ENCODE peak calls at places on chromosomes 16 and 17, in four cellular contexts. W, Y, T and V are unnamed samples.

GRCh38 chr17:1203111-1203966 is 23.6 kb upstream of the ABR start:
- DNase-seq in Y (peak), W (peak), T (peak), V (no peak)

GRCh38 chr16:84228321-84228838 is 11.4 kb downstream of the KCNG4 start:
- DNase-seq in Y (peak), W (no peak), T (peak), V (peak)

GRCh38 chr16:55534773-55535172 is 25.9 kb downstream of the LPCAT2 start:
- DNase-seq in Y (no peak), W (no peak), T (no peak), V (no peak)

GRCh38 chr17:10119203-10120112 is 78.9 kb downstream of the GAS7 start:
- DNase-seq in W (no peak), T (peak), Y (no peak), V (no peak)

GRCh38 chr17:62895650-62896301 is 70.3 kb upstream of the TANC2 start:
- DNase-seq in T (no peak), W (no peak), Y (no peak), V (peak)

GRCh38 chr17:78409191-78409621 is 30.8 kb downstream of the PGS1 start:
- DNase-seq in Y (no peak), W (no peak), T (peak), V (no peak)

GRCh38 chr17:18261146-18261515 is 669 bp downstream of the MIEF2 start:
- DNase-seq in W (no peak), Y (no peak), T (peak), V (no peak)

GRCh38 chr17:19747829-19748806 is at the start of gene ALDH3A1:
- DNase-seq in T (no peak), W (no peak), Y (no peak), V (no peak)

GRCh38 chr16:4179763-4180260 is 62.1 kb downstream of the SRL start:
- DNase-seq in Y (no peak), T (no peak), W (no peak), V (no peak)

GRCh38 chr17:39606434-39607056 is 1.2 kb downstream of the NEUROD2 start:
- DNase-seq in Y (no peak), W (no peak), T (no peak), V (no peak)

GRCh38 chr17:66841328-66841727 is 6.4 kb downstream of the CACNG5 start:
- DNase-seq in Y (no peak), T (no peak), W (no peak), V (no peak)

GRCh38 chr17:9905902-9906301 is 831 bp upstream of the RCVRN start:
- DNase-seq in Y (no peak), T (no peak), W (no peak), V (no peak)

GRCh38 chr17:79581306-79581932 is 29.4 kb downstream of the RBFOX3 start:
- DNase-seq in W (no peak), Y (no peak), T (no peak), V (no peak)

GRCh38 chr17:2814499-2815341 is 18.5 kb downstream of the RAP1GAP2 start:
- DNase-seq in Y (no peak), T (peak), W (peak), V (no peak)

GRCh38 chr17:7809086-7809790 is 24.8 kb upstream of the KDM6B start:
- DNase-seq in W (no peak), Y (no peak), T (no peak), V (no peak)

GRCh38 chr17:42016411-42016831 is 818 bp downstream of the DNAJC7 start:
- DNase-seq in T (no peak), W (no peak), Y (no peak), V (no peak)

GRCh38 chr17:61219460-61219859 is 180.2 kb upstream of the TBX2 start:
- DNase-seq in Y (no peak), W (no peak), T (no peak), V (peak)

GRCh38 chr16:24035127-24035842 is 199.5 kb downstream of the PRKCB start:
- DNase-seq in W (peak), Y (no peak), T (no peak), V (no peak)

GRCh38 chr17:82241926-82242697 is 13.3 kb downstream of the SLC16A3 start:
- DNase-seq in Y (no peak), W (no peak), T (no peak), V (no peak)

GRCh38 chr17:19546289-19547065 is 12.8 kb downstream of the SLC47A1 start:
- DNase-seq in W (no peak), T (peak), Y (no peak), V (no peak)

GRCh38 chr17:15910791-15911190 is 34.1 kb upstream of the ADORA2B start:
- DNase-seq in T (no peak), W (no peak), Y (no peak), V (no peak)

GRCh38 chr16:53549970-53550406 is 47.0 kb upstream of the AKTIP start:
- DNase-seq in Y (peak), T (peak), W (peak), V (peak)

GRCh38 chr16:86775401-86775985 is 197.1 kb downstream of the FOXL1 start:
- DNase-seq in W (no peak), Y (no peak), T (no peak), V (no peak)

GRCh38 chr17:64779344-64780095 is 117.4 kb upstream of the SMURF2 start:
- DNase-seq in T (no peak), W (no peak), Y (no peak), V (no peak)

GRCh38 chr17:64781810-64782555 is 119.9 kb upstream of the SMURF2 start:
- DNase-seq in Y (no peak), W (no peak), T (no peak), V (no peak)

GRCh38 chr17:64781394-64781793 is 119.3 kb upstream of the SMURF2 start:
- DNase-seq in T (peak), W (peak), Y (no peak), V (no peak)

GRCh38 chr17:64781013-64781392 is 118.9 kb upstream of the SMURF2 start:
- DNase-seq in T (no peak), W (no peak), Y (no peak), V (no peak)

DNA sequence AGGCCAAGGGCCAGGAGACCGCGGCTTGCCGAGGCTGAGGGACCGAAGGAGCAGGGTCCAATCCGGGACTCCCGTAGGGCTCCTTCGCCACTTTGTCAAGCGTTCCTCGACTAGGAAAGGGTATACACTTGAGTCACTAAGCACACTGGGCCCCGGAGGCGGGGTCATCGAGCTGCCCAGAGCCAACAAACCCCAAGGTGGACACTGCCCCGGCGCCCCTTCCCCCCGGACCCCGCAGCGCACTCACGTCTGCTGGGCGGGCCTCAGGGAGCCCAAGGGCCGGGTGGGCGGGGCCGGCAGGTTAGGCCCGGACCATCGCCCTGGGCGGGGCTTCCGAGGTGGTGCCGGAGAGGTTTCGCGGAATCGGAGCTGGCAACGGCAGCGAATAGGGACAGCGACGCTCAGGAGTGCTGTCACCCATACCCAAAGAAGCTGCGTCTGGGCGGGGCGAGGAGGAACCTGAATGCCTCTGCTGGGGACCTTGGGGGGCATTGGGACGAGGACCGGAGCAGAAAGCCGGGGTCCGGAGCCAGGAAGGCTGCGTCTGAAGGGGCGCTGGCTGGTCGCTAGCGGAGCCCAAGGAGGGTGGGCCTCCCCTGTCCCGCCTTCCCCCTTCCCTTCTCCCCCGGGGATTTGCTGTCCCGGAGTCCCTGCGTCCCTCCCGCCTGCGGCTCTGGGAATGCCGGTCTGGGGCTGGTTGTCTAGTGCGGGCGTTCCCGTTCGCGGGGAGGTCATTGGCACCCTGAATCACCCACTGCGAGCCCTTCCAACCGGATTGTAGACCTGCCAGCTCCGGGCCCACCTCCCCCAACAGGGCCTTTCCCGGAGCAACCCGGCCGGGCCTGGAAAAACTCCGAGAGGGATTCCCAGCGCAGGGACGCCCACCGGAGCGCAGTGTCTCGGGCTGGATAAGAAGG is 118.2 kb upstream of the SMURF2 start:
- DNase-seq in W (peak), Y (no peak), T (peak), V (no peak)
- H3K4me3 ChIP-seq in W (peak), Y (no peak), T (peak), V (peak)

GRCh38 chr16:80639636-80640035 is 98.8 kb downstream of the DYNLRB2 start:
- DNase-seq in Y (no peak), T (no peak), W (no peak), V (no peak)
- H3K4me3 ChIP-seq in Y (no peak), T (no peak), W (no peak), V (no peak)

GRCh38 chr16:74601131-74601871 is 5.6 kb downstream of the GLG1 start:
- DNase-seq in Y (no peak), T (no peak), W (peak), V (no peak)
- H3K4me3 ChIP-seq in Y (no peak), T (no peak), W (no peak), V (no peak)

GRCh38 chr16:88769617-88770458 is 15.2 kb downstream of the PIEZO1 start:
- DNase-seq in Y (peak), T (peak), W (no peak), V (no peak)
- H3K4me3 ChIP-seq in Y (no peak), T (no peak), W (no peak), V (no peak)

DNA sequence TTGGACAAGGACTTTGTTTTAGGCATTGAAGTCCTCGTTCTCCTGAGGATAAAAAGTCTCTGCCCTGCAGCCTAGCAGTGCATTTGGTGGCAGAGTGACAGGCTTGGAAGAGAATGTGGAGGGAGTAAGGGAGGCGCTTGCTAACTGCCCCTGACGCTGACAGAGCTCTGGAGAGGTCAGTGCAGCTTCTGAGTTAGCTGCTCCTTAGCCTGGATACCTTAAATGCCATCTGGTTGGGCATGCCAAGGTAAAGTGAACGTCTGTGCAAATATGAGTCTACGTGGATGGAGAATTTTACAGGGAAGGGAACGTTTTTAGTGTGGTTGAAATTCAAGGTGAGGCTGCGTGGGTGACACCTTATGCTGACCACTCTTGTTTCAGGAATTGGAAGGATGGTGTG is 44.4 kb downstream of the SEC14L1 start:
- DNase-seq in Y (no peak), T (no peak), W (no peak), V (no peak)
- H3K4me3 ChIP-seq in Y (no peak), T (no peak), W (no peak), V (no peak)